ENCODE peak calls at places on chromosomes 2 and 18, in ten cellular contexts. One of them, this sample, is unnamed. For H3K36me3, the result is how much of the 10 kb centered on the place peaks cover.

GRCh38 chr2:72934683-72935610 is 17.6 kb downstream of the EMX1 start:
- DNase-seq in ovary: no peak
- DNase-seq in HCT116: peak
- DNase-seq in neural progenitor cell: peak
- DNase-seq in DND-41: no peak
- DNase-seq in heart left ventricle: peak
- DNase-seq in upper lobe of right lung: peak
- DNase-seq in endodermal cell: peak
- DNase-seq in GM23248: no peak
- DNase-seq in upper lobe of left lung: no peak
- DNase-seq in this sample: peak

GRCh38 chr2:29582062-29582461 is 339.3 kb downstream of the ALK start:
- DNase-seq in DND-41: no peak
- DNase-seq in neural progenitor cell: no peak
- DNase-seq in HCT116: no peak
- DNase-seq in upper lobe of right lung: no peak
- DNase-seq in endodermal cell: no peak
- DNase-seq in ovary: no peak
- DNase-seq in upper lobe of left lung: no peak
- DNase-seq in GM23248: no peak
- DNase-seq in heart left ventricle: no peak
- DNase-seq in this sample: no peak

GRCh38 chr2:174600349-174600748 is 2.7 kb upstream of the WIPF1 start:
- DNase-seq in endodermal cell: no peak
- DNase-seq in DND-41: no peak
- DNase-seq in upper lobe of right lung: no peak
- DNase-seq in heart left ventricle: no peak
- DNase-seq in GM23248: no peak
- DNase-seq in neural progenitor cell: no peak
- DNase-seq in upper lobe of left lung: no peak
- DNase-seq in HCT116: no peak
- DNase-seq in ovary: no peak
- DNase-seq in this sample: no peak

GRCh38 chr2:196718796-196719564 is 79.5 kb downstream of the CCDC150 start:
- DNase-seq in ovary: no peak
- DNase-seq in upper lobe of right lung: no peak
- DNase-seq in endodermal cell: peak
- DNase-seq in upper lobe of left lung: peak
- DNase-seq in GM23248: peak
- DNase-seq in heart left ventricle: no peak
- DNase-seq in HCT116: no peak
- DNase-seq in DND-41: no peak
- DNase-seq in neural progenitor cell: peak
- DNase-seq in this sample: peak

GRCh38 chr2:201432038-201432437 is 19.2 kb downstream of the TRAK2 start:
- DNase-seq in upper lobe of right lung: no peak
- DNase-seq in neural progenitor cell: no peak
- DNase-seq in DND-41: no peak
- DNase-seq in upper lobe of left lung: no peak
- DNase-seq in GM23248: peak
- DNase-seq in HCT116: no peak
- DNase-seq in endodermal cell: no peak
- DNase-seq in ovary: no peak
- DNase-seq in heart left ventricle: no peak
- DNase-seq in this sample: no peak

GRCh38 chr2:101558740-101559508 is 84.0 kb upstream of the RFX8 start:
- DNase-seq in heart left ventricle: no peak
- DNase-seq in GM23248: peak
- DNase-seq in endodermal cell: no peak
- DNase-seq in upper lobe of right lung: no peak
- DNase-seq in neural progenitor cell: no peak
- DNase-seq in ovary: no peak
- DNase-seq in DND-41: no peak
- DNase-seq in upper lobe of left lung: no peak
- DNase-seq in HCT116: no peak
- DNase-seq in this sample: no peak

GRCh38 chr2:159226608-159227007 is 59.9 kb downstream of the WDSUB1 start:
- DNase-seq in ovary: no peak
- DNase-seq in neural progenitor cell: no peak
- DNase-seq in HCT116: no peak
- DNase-seq in heart left ventricle: no peak
- DNase-seq in GM23248: no peak
- DNase-seq in endodermal cell: no peak
- DNase-seq in upper lobe of right lung: no peak
- DNase-seq in DND-41: no peak
- DNase-seq in upper lobe of left lung: no peak
- DNase-seq in this sample: no peak

GRCh38 chr2:220847587-220847986 is 724.5 kb downstream of the EPHA4 start:
- DNase-seq in upper lobe of right lung: no peak
- DNase-seq in DND-41: no peak
- DNase-seq in neural progenitor cell: no peak
- DNase-seq in HCT116: no peak
- DNase-seq in GM23248: peak
- DNase-seq in endodermal cell: no peak
- DNase-seq in upper lobe of left lung: no peak
- DNase-seq in ovary: no peak
- DNase-seq in heart left ventricle: no peak
- DNase-seq in this sample: no peak

GRCh38 chr18:57088883-57089282 is 58.0 kb upstream of the BOD1L2 start:
- DNase-seq in DND-41: no peak
- DNase-seq in upper lobe of right lung: no peak
- DNase-seq in HCT116: no peak
- DNase-seq in GM23248: no peak
- DNase-seq in upper lobe of left lung: no peak
- DNase-seq in neural progenitor cell: no peak
- DNase-seq in ovary: no peak
- DNase-seq in endodermal cell: no peak
- DNase-seq in heart left ventricle: no peak
- DNase-seq in this sample: no peak

GRCh38 chr18:46332956-46333355 is 228.8 kb downstream of the HAUS1 start:
- DNase-seq in HCT116: no peak
- DNase-seq in upper lobe of left lung: no peak
- DNase-seq in DND-41: peak
- DNase-seq in upper lobe of right lung: peak
- DNase-seq in neural progenitor cell: peak
- DNase-seq in heart left ventricle: no peak
- DNase-seq in endodermal cell: peak
- DNase-seq in GM23248: no peak
- DNase-seq in ovary: no peak
- DNase-seq in this sample: no peak

GRCh38 chr2:16620590-16620989 is 45.0 kb downstream of the CYRIA start:
- DNase-seq in GM23248: no peak
- DNase-seq in endodermal cell: no peak
- DNase-seq in upper lobe of left lung: no peak
- DNase-seq in DND-41: no peak
- DNase-seq in ovary: no peak
- DNase-seq in heart left ventricle: no peak
- DNase-seq in neural progenitor cell: no peak
- DNase-seq in upper lobe of right lung: no peak
- DNase-seq in HCT116: no peak
- DNase-seq in this sample: no peak

GRCh38 chr18:12857215-12857924 is 26.7 kb downstream of the PTPN2 start:
- DNase-seq in DND-41: peak
- DNase-seq in neural progenitor cell: no peak
- DNase-seq in upper lobe of right lung: no peak
- DNase-seq in ovary: no peak
- DNase-seq in upper lobe of left lung: no peak
- DNase-seq in endodermal cell: no peak
- DNase-seq in GM23248: no peak
- DNase-seq in heart left ventricle: no peak
- DNase-seq in HCT116: no peak
- DNase-seq in this sample: no peak

GRCh38 chr2:108215794-108216211 is 24.0 kb upstream of the SULT1C3 start:
- DNase-seq in GM23248: peak
- DNase-seq in upper lobe of left lung: no peak
- DNase-seq in neural progenitor cell: peak
- DNase-seq in endodermal cell: peak
- DNase-seq in heart left ventricle: no peak
- DNase-seq in upper lobe of right lung: peak
- DNase-seq in DND-41: no peak
- DNase-seq in ovary: no peak
- DNase-seq in HCT116: peak
- DNase-seq in this sample: no peak

DNA sequence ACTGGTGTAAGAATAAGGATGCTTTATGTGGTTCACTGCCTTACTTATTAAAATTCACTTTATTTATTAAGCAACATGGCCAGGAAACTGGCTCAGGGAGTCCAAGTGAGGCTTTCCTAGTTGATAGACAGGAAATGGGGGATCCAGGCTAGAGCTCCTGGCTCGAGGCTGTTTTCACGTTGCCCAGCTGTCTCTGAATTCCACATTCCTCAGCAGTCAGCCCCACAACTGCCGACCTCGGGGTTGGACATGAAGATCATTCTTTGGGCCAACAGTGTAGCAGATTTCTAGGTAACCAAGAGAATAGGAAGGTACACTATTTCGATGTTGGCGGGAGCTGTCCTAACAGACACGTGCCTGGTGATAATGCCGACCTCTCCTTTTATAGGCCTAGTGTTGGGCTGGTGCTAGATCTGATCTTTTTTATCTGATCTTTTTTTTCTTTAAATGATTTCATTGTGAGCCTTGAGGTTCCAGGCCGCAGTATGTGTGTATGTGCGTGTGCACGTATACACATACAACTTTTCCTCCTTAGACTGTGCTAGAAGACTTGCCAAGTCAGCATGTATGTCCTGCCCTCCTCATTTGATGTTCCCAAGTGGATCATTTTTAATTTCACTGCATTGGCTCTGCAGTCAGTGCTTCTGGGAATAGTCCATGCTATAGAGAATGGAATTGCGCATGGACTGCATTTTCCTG is 103.5 kb downstream of the CABLES1 start:
- DNase-seq in HCT116: no peak
- DNase-seq in DND-41: no peak
- DNase-seq in neural progenitor cell: no peak
- DNase-seq in endodermal cell: no peak
- DNase-seq in upper lobe of left lung: no peak
- DNase-seq in GM23248: peak
- DNase-seq in upper lobe of right lung: no peak
- DNase-seq in ovary: no peak
- DNase-seq in heart left ventricle: no peak
- DNase-seq in this sample: no peak
- H3K27ac ChIP-seq in HCT116: no peak
- H3K27ac ChIP-seq in DND-41: no peak
- H3K27ac ChIP-seq in neural progenitor cell: no peak
- H3K27ac ChIP-seq in endodermal cell: no peak
- H3K27ac ChIP-seq in upper lobe of left lung: peak
- H3K27ac ChIP-seq in GM23248: peak
- H3K27ac ChIP-seq in upper lobe of right lung: peak
- H3K27ac ChIP-seq in ovary: peak
- H3K27ac ChIP-seq in heart left ventricle: peak
- H3K27ac ChIP-seq in this sample: no peak

GRCh38 chr2:239704737-239705136 is 303.9 kb upstream of the HDAC4 start:
- DNase-seq in neural progenitor cell: no peak
- DNase-seq in endodermal cell: peak
- DNase-seq in heart left ventricle: no peak
- DNase-seq in upper lobe of left lung: no peak
- DNase-seq in GM23248: no peak
- DNase-seq in ovary: no peak
- DNase-seq in HCT116: no peak
- DNase-seq in DND-41: no peak
- DNase-seq in upper lobe of right lung: no peak
- DNase-seq in this sample: no peak
- H3K36me3 ChIP-seq in neural progenitor cell: under half
- H3K36me3 ChIP-seq in endodermal cell: under half
- H3K36me3 ChIP-seq in heart left ventricle: under half
- H3K36me3 ChIP-seq in upper lobe of left lung: under half
- H3K36me3 ChIP-seq in GM23248: under half
- H3K36me3 ChIP-seq in ovary: under half
- H3K36me3 ChIP-seq in HCT116: under half
- H3K36me3 ChIP-seq in DND-41: under half
- H3K36me3 ChIP-seq in upper lobe of right lung: under half
- H3K36me3 ChIP-seq in this sample: under half

DNA sequence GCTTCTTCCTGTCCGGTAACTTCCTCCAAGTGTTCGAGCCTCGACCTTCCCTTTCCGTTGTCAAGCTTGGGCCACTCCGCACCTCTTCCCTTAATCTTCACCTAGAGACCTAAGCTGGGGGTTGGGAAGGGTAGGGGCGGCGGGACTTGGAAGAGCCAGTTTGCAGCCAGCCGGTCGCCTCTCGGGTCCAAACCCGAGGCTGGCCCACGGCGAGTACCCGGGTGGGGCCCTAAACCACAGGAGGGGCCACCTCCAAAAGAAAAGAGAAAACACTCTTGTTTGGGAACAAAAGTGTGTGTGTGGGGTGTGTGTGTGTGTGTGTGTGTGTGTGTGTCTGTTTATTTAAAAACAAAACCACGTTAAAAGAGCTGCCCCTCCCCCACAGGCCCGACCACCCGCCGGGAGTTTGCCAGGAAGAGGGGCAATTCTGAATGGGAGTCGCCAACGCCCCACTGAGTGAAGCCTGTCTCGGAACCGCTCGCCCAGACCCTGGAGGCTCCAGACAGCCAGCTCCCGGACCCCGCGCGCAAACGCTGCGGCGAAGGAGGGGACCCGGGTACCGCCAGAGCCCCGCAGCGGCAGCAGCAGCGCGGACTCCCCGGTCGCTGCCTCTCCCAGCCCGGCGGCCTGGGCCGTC is 476 bp upstream of the RHOB start:
- DNase-seq in GM23248: no peak
- DNase-seq in endodermal cell: no peak
- DNase-seq in DND-41: no peak
- DNase-seq in upper lobe of right lung: no peak
- DNase-seq in HCT116: no peak
- DNase-seq in heart left ventricle: no peak
- DNase-seq in ovary: peak
- DNase-seq in neural progenitor cell: peak
- DNase-seq in upper lobe of left lung: no peak
- DNase-seq in this sample: no peak
- H3K27ac ChIP-seq in GM23248: peak
- H3K27ac ChIP-seq in endodermal cell: peak
- H3K27ac ChIP-seq in DND-41: no peak
- H3K27ac ChIP-seq in upper lobe of right lung: peak
- H3K27ac ChIP-seq in HCT116: peak
- H3K27ac ChIP-seq in heart left ventricle: peak
- H3K27ac ChIP-seq in ovary: peak
- H3K27ac ChIP-seq in neural progenitor cell: no peak
- H3K27ac ChIP-seq in upper lobe of left lung: peak
- H3K27ac ChIP-seq in this sample: peak

DNA sequence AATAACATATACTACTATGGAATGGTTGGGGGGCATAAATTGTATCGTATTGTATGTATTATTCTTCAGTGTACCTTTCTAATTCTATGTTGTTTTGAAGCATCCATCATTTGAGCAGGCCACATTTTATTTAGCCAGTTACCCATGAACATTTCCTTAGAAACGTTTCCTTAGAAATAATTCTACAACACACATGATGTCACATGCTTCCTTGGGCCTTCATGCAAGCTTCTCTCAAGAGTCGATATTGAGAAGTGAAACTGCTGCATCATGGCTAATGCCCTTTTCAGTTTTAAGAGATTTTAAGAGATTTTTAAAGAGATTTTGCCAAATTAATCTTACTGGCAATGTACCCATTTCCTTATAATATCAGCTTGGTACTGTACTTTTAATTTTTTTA is 63.9 kb downstream of the ALPK2 start:
- DNase-seq in neural progenitor cell: no peak
- DNase-seq in upper lobe of left lung: no peak
- DNase-seq in GM23248: peak
- DNase-seq in heart left ventricle: no peak
- DNase-seq in DND-41: no peak
- DNase-seq in endodermal cell: no peak
- DNase-seq in HCT116: no peak
- DNase-seq in upper lobe of right lung: no peak
- DNase-seq in ovary: no peak
- DNase-seq in this sample: no peak
- H3K36me3 ChIP-seq in neural progenitor cell: under half
- H3K36me3 ChIP-seq in upper lobe of left lung: under half
- H3K36me3 ChIP-seq in GM23248: under half
- H3K36me3 ChIP-seq in heart left ventricle: under half
- H3K36me3 ChIP-seq in DND-41: under half
- H3K36me3 ChIP-seq in endodermal cell: under half
- H3K36me3 ChIP-seq in HCT116: under half
- H3K36me3 ChIP-seq in upper lobe of right lung: under half
- H3K36me3 ChIP-seq in ovary: under half
- H3K36me3 ChIP-seq in this sample: under half

This sample was measured in psoas muscle.